ENCODE peak calls at places on chromosomes 4 and X, in six cellular contexts. W is psoas muscle, I is brain microvascular endothelial cell, E is dorsolateral prefrontal cortex, Z is PC-3, A is fibroblast of mammary gland. M is an unnamed sample.

GRCh38 chrX:29662101-29662500 is 553.3 kb upstream of the MAGEB2 start:
- DNase-seq in A (peak; percentile 51), I (peak; percentile 27), E (no peak), W (no peak), Z (peak; percentile 73), M (no peak)

GRCh38 chr4:40848251-40848650 is 98.5 kb downstream of the NSUN7 start:
- DNase-seq in E (no peak), Z (no peak), W (no peak), I (no peak), A (no peak), M (no peak)

GRCh38 chrX:134764202-134764785 is 106.0 kb upstream of the PLAC1 start:
- DNase-seq in I (no peak), E (no peak), A (peak; percentile 46), W (no peak), Z (peak; percentile 90), M (no peak)

GRCh38 chrX:68463880-68464279 is 30.6 kb upstream of the OPHN1 start:
- DNase-seq in I (no peak), W (no peak), E (no peak), Z (no peak), A (no peak), M (no peak)

GRCh38 chr4:78809928-78810835 is 34.0 kb downstream of the BMP2K start:
- DNase-seq in Z (no peak), I (no peak), W (no peak), A (peak; percentile 9), E (no peak), M (no peak)

GRCh38 chrX:6558979-6559378 is 24.1 kb upstream of the VCX3A start:
- DNase-seq in W (no peak), A (no peak), I (no peak), Z (no peak), E (no peak), M (no peak)

GRCh38 chr4:40736910-40737309 is 12.8 kb upstream of the NSUN7 start:
- DNase-seq in W (no peak), Z (peak; percentile 42), A (peak; percentile 51), I (no peak), E (no peak), M (no peak)

GRCh38 chr4:8281519-8282133 is 12.1 kb downstream of the HTRA3 start:
- DNase-seq in I (no peak), Z (no peak), A (peak; percentile 69), E (no peak), W (peak; percentile 89), M (peak; percentile 77)

GRCh38 chr4:2714071-2714770 is 41.9 kb downstream of the TNIP2 start:
- DNase-seq in E (no peak), I (peak; percentile 87), W (no peak), A (peak; percentile 74), Z (no peak), M (no peak)

GRCh38 chr4:128831526-128832252 is 22.2 kb downstream of the JADE1 start:
- DNase-seq in A (no peak), E (peak; percentile 39), I (peak; percentile 69), Z (no peak), W (no peak), M (no peak)

GRCh38 chr4:145779319-145779801 is 99.4 kb downstream of the C4orf51 start:
- DNase-seq in E (no peak), W (no peak), A (no peak), Z (no peak), I (no peak), M (no peak)

GRCh38 chr4:78622253-78622979 is 70.8 kb downstream of the ANXA3 start:
- DNase-seq in W (no peak), Z (peak; percentile 14), E (no peak), I (peak; percentile 58), A (peak; percentile 70), M (no peak)

GRCh38 chrX:106484233-106484632 is 127.5 kb upstream of the RADX start:
- DNase-seq in I (no peak), W (no peak), Z (no peak), E (no peak), A (no peak), M (no peak)

GRCh38 chr4:45350438-45350837 is 624.1 kb upstream of the GNPDA2 start:
- DNase-seq in W (no peak), A (peak; percentile 48), Z (peak; percentile 2), I (no peak), E (no peak), M (no peak)

GRCh38 chr4:139472761-139473335 is 18.9 kb downstream of the RAB33B start:
- DNase-seq in Z (no peak), W (no peak), A (no peak), E (no peak), I (no peak), M (no peak)

GRCh38 chr4:147361726-147362125 is 119.2 kb upstream of the EDNRA start:
- DNase-seq in A (peak; percentile 89), Z (peak; percentile 76), I (peak; percentile 94), E (no peak), W (no peak), M (no peak)

GRCh38 chr4:85864806-85865205 is 389.9 kb downstream of the ARHGAP24 start:
- DNase-seq in I (no peak), E (no peak), A (peak; percentile 19), W (no peak), Z (no peak), M (no peak)

GRCh38 chr4:75637176-75637575 is 6.8 kb upstream of the CDKL2 start:
- DNase-seq in W (no peak), Z (no peak), A (no peak), E (no peak), I (no peak), M (no peak)

GRCh38 chr4:110211007-110211769 is 12.8 kb upstream of the ELOVL6 start:
- DNase-seq in A (peak; percentile 66), I (no peak), Z (peak; percentile 51), E (no peak), W (no peak), M (no peak)

GRCh38 chrX:619812-620493 is 10.6 kb upstream of the SHOX start:
- DNase-seq in E (no peak), A (no peak), Z (no peak), I (no peak), W (no peak), M (no peak)

GRCh38 chrX:104108955-104109354 is 3.4 kb upstream of the ZCCHC18 start:
- DNase-seq in A (no peak), E (no peak), Z (no peak), I (no peak), W (no peak), M (no peak)

GRCh38 chr4:100190643-100191600 is 654 bp upstream of the DDIT4L start:
- DNase-seq in W (peak; percentile 50), Z (no peak), I (no peak), A (peak; percentile 79), E (no peak), M (no peak)

GRCh38 chr4:187576751-187577150 is 418.8 kb upstream of the ZFP42 start:
- DNase-seq in I (no peak), Z (no peak), E (no peak), A (no peak), W (no peak), M (no peak)

GRCh38 chr4:150510176-150510875 is 71.6 kb upstream of the MAB21L2 start:
- DNase-seq in A (peak; percentile 86), W (no peak), E (no peak), Z (peak; percentile 65), I (peak; percentile 49), M (no peak)

GRCh38 chr4:52824603-52825310 is 37.4 kb upstream of the RASL11B start:
- DNase-seq in A (peak; percentile 53), E (no peak), W (no peak), Z (no peak), I (no peak), M (no peak)

GRCh38 chrX:106611323-106611681 is 476 bp upstream of the RADX start:
- DNase-seq in E (no peak), Z (no peak), I (no peak), A (no peak), W (no peak), M (no peak)

GRCh38 chr4:162865102-162865501 is 301.6 kb downstream of the NAF1 start:
- DNase-seq in Z (no peak), A (no peak), E (no peak), W (no peak), I (no peak), M (no peak)

GRCh38 chrX:153375571-153375970 is 25.6 kb downstream of the PNMA6E start:
- DNase-seq in Z (no peak), E (no peak), A (no peak), I (no peak), W (no peak), M (no peak)

GRCh38 chr4:121551881-121552280 is 144.9 kb downstream of the ANXA5 start:
- DNase-seq in E (no peak), Z (no peak), I (no peak), W (no peak), A (peak; percentile 40), M (no peak)

GRCh38 chrX:13470680-13470967 is 98.8 kb upstream of the EGFL6 start:
- DNase-seq in Z (no peak), E (no peak), W (no peak), I (no peak), A (no peak), M (no peak)

DNA sequence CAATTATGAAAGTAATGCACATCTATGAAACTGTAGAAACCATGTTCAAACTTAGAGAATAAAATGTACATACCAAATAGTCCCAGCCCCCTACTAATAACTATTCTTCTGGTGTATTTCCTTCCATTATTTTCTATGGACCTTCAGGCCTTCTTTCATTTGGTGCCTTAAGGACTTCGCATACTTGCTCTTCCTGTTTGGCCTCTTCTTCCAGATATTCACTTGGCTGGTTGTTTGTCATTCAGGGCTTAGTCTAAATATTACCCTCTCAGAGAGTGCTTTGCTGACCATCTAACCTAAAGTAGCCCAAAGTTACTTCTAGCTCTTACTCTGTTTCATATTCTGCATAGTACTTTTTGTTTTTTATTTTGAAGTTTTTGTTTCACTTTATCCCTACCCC is 70.3 kb upstream of the ARMCX2 start:
- DNase-seq in E (no peak), I (no peak), W (no peak), A (no peak), Z (no peak), M (no peak)
- H3K4me3 ChIP-seq in E (no peak overlapping the region), I (no peak overlapping the region), W (no peak overlapping the region), A (no peak overlapping the region), Z (no peak overlapping the region), M (no peak overlapping the region)

GRCh38 chr4:77022581-77023133 is 53.1 kb downstream of the CCNI start:
- DNase-seq in I (peak; percentile 71), E (peak; percentile 23), A (peak; percentile 47), W (no peak), Z (no peak), M (no peak)
- TF ChIP-seq CTCF in I (peak; percentile 29), E (no peak), A (no peak), W (no peak), Z (no peak), M (no peak)

GRCh38 chr4:91611786-91612185 is 692.0 kb upstream of the GRID2 start:
- DNase-seq in I (no peak), A (no peak), Z (no peak), W (no peak), E (no peak), M (no peak)
- H3K4me3 ChIP-seq in I (no peak overlapping the region), A (no peak overlapping the region), Z (no peak overlapping the region), W (no peak overlapping the region), E (no peak overlapping the region), M (no peak overlapping the region)

DNA sequence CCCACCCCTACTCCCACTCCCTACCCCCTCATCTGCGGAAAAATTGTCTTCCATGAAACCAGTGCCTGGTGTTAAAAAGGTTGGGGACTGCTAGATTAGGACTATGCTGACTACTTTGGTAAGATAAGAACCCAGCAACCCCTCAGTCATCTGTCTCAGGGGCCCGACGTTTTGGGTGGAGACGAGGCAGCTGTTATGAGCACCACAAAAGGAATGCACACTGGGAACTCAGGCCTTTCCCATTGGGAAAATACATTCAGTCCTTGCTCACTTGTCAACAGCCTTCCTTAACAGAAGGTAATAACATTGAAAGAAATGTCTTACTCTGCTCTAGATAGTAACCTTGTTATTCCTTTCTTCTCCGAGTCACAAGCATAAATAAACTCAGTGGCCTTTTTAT is 310.8 kb downstream of the AFF2 start:
- DNase-seq in Z (no peak), W (no peak), E (no peak), I (peak; percentile 0), A (peak; percentile 5), M (no peak)
- TF ChIP-seq CTCF in Z (no peak), W (no peak), E (no peak), I (no peak), A (no peak), M (no peak)